ENCODE peak calls at places on chromosomes 6 and 20, in ten cellular contexts. J, D, X, S, I, L, Y, A, E and R are unnamed samples.

GRCh38 chr6:158668707-158669103 is 18.9 kb downstream of the SYTL3 start:
- DNase-seq in A (no peak), E (no peak), X (no peak), D (no peak), J (no peak), L (no peak), Y (no peak), I (no peak), S (no peak), R (no peak)

GRCh38 chr6:18142591-18142861 is 12.4 kb downstream of the TPMT start:
- DNase-seq in X (no peak), A (no peak), S (no peak), E (no peak), J (no peak), L (no peak), D (no peak), I (no peak), Y (no peak), R (no peak)

GRCh38 chr6:45741437-45742166 is 274.1 kb downstream of the CLIC5 start:
- DNase-seq in L (peak; percentile 36), D (no peak), S (peak; percentile 44), A (peak; percentile 75), J (no peak), I (no peak), E (peak; percentile 92), X (no peak), Y (peak; percentile 32), R (peak; percentile 77)

GRCh38 chr20:34639755-34640222 is 37.1 kb downstream of the PIGU start:
- DNase-seq in Y (peak; percentile 29), I (no peak), L (no peak), A (peak; percentile 69), J (no peak), S (no peak), E (no peak), D (no peak), X (no peak), R (no peak)

GRCh38 chr6:2481307-2481706 is 235.9 kb upstream of the GMDS start:
- DNase-seq in A (no peak), E (no peak), L (no peak), S (no peak), Y (no peak), X (no peak), D (no peak), J (no peak), I (no peak), R (no peak)

GRCh38 chr6:22279427-22279826 is 17.4 kb downstream of the PRL start:
- DNase-seq in E (no peak), Y (no peak), L (no peak), X (no peak), J (no peak), A (no peak), S (no peak), D (no peak), I (no peak), R (no peak)

GRCh38 chr20:58251979-58252591 is 23.6 kb upstream of the ANKRD60 start:
- DNase-seq in I (no peak), J (peak; percentile 63), Y (no peak), L (peak; percentile 91), X (peak; percentile 80), A (peak; percentile 94), E (peak; percentile 87), S (peak; percentile 96), D (peak; percentile 97), R (peak; percentile 81)

GRCh38 chr6:135385299-135385698 is 112.2 kb downstream of the AHI1 start:
- DNase-seq in S (no peak), L (no peak), E (no peak), X (no peak), D (no peak), Y (no peak), J (no peak), A (no peak), I (no peak), R (no peak)

GRCh38 chr6:139060332-139060731 is 31.8 kb downstream of the ABRACL start:
- DNase-seq in I (no peak), Y (no peak), S (peak; percentile 79), A (peak; percentile 85), D (peak; percentile 73), X (no peak), L (peak; percentile 93), E (peak; percentile 40), J (peak; percentile 78), R (peak; percentile 90)

GRCh38 chr6:159252955-159253508 is 83.8 kb downstream of the FNDC1 start:
- DNase-seq in E (peak; percentile 57), A (peak; percentile 74), D (peak; percentile 49), Y (no peak), I (no peak), J (no peak), L (peak; percentile 81), X (peak; percentile 33), S (peak; percentile 45), R (peak; percentile 62)

GRCh38 chr6:81791756-81792155 is 39.3 kb upstream of the TENT5A start:
- DNase-seq in Y (no peak), J (no peak), X (no peak), I (no peak), D (no peak), E (no peak), A (no peak), S (no peak), L (no peak), R (no peak)

GRCh38 chr6:82906951-82907350 is 158.7 kb downstream of the UBE3D start:
- DNase-seq in A (peak; percentile 42), I (no peak), E (peak; percentile 65), X (no peak), L (peak; percentile 85), Y (no peak), J (no peak), D (peak; percentile 69), S (peak; percentile 61), R (peak; percentile 63)

GRCh38 chr6:163427498-163428254 is 13.2 kb downstream of the QKI start:
- DNase-seq in I (no peak), S (peak; percentile 82), L (peak; percentile 78), Y (no peak), D (peak; percentile 93), X (peak; percentile 16), E (peak; percentile 70), A (peak; percentile 92), J (peak; percentile 62), R (peak; percentile 88)
- TF ChIP-seq CTCF in I (peak; percentile 13), S (peak; percentile 63), L (no peak), Y (peak; percentile 22), D (peak; percentile 38), X (peak; percentile 22), E (no peak), A (peak; percentile 50), J (peak; percentile 5), R (peak; percentile 44)

DNA sequence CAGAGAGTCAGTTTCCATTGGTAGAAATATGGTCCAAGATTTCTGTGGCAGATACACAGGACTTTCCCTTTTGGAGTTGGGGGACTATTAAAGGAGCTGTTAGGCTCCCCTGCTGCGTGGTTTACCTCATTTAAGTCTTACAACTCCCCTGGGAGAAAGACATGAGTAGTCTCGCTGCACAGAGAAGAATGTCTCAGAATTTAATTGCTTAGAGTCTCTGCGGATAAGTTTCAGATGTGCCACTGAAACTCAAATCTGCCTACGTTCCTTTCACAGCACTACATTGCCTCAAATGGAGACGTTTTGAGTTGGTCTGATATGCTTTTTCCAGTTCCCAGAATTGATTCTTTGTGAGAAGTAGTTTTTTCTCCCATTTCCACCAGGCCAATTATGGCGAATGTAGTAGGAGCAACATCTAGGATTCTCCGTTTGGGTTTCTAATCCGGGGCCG is 585 bp upstream of the SLC35F1 start:
- DNase-seq in Y (no peak), L (no peak), X (no peak), J (no peak), D (no peak), A (no peak), I (no peak), E (peak; percentile 55), S (no peak), R (no peak)
- H3K4me3 ChIP-seq in Y (peak overlapping the region; percentile 79), L (no peak overlapping the region), X (no peak overlapping the region), J (peak overlapping the region; percentile 51), D (peak overlapping the region; percentile 45), A (no peak overlapping the region), I (peak overlapping the region; percentile 5), E (no peak overlapping the region), S (no peak overlapping the region), R (no peak overlapping the region)

GRCh38 chr6:107114213-107114871 is 973 bp downstream of the BEND3 start:
- DNase-seq in I (peak; percentile 88), S (peak; percentile 81), J (no peak), E (peak; percentile 93), D (peak; percentile 80), A (peak; percentile 90), L (peak; percentile 79), Y (peak; percentile 92), X (peak; percentile 52), R (peak; percentile 82)

GRCh38 chr6:107114872-107115694 is at the start of gene BEND3:
- DNase-seq in A (peak; percentile 22), I (peak; percentile 64), L (no peak), J (no peak), E (peak; percentile 74), S (no peak), X (no peak), D (no peak), Y (peak; percentile 32), R (no peak)

GRCh38 chr6:107115695-107116327 is 496 bp upstream of the BEND3 start:
- DNase-seq in L (no peak), Y (peak; percentile 51), X (no peak), I (peak; percentile 62), S (no peak), A (peak; percentile 32), E (peak; percentile 89), D (peak; percentile 30), J (no peak), R (no peak)

GRCh38 chr6:107116923-107117417 is 1.7 kb upstream of the BEND3 start:
- DNase-seq in I (no peak), S (no peak), Y (no peak), E (no peak), L (no peak), X (no peak), A (no peak), D (no peak), J (no peak), R (no peak)

GRCh38 chr6:107116328-107116892 is 1.1 kb upstream of the BEND3 start:
- DNase-seq in J (no peak), L (no peak), X (no peak), Y (peak; percentile 57), E (peak; percentile 86), S (no peak), I (no peak), A (peak; percentile 53), D (peak; percentile 25), R (no peak)
- TF ChIP-seq CTCF in J (no peak), L (no peak), X (no peak), Y (no peak), E (peak; percentile 13), S (peak; percentile 9), I (no peak), A (peak; percentile 23), D (peak; percentile 12), R (no peak)

DNA sequence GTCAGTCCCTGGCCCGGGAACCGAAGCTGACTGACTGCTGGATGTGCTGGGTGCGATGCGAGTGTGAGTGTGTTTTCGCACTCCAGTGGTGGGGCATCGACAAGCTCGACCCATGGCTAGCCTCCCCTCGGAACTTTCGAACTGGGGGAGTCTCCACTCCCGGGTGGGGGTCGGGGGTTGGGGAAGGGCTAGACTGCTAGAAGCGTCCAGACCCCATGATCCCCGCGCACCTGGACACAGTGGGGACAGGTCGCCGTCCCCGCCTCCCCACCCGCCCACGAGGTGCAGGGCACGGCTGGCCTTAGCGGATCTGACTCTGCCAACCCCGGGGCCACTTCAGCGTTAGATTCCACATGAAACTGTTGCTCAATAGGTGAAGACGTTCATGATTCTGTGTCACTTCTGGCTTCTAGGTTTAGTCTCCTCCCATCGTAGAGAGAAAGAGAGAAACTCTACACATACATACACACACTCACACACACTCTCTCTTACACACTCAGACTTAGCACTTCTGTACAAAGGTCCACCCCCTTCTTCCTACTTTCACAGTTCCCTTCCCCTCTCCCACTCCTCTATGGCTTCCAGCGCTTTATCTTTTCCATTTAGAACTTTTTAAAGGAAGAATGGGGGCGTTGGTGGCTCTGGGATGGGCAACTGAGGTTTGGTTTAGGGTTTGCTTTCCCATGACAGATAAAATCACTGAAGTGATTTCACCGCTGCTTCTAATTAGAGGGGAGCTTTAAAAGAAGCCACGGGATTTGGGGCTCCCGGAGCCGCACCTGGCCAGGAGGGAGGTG is 5.1 kb upstream of the TFAP2A start:
- DNase-seq in J (no peak), A (no peak), D (no peak), S (no peak), Y (no peak), L (no peak), E (peak; percentile 84), I (no peak), X (no peak), R (no peak)
- H3K4me3 ChIP-seq in J (peak overlapping the region; percentile 15), A (no peak overlapping the region), D (no peak overlapping the region), S (no peak overlapping the region), Y (peak overlapping the region; percentile 16), L (no peak overlapping the region), E (peak overlapping the region; percentile 30), I (no peak overlapping the region), X (no peak overlapping the region), R (no peak overlapping the region)